ENCODE peak calls at places on chromosomes 3 and 15, in four cellular contexts. M is left lung, T is HCT116, S is H1. Q is an unnamed sample.

GRCh38 chr3:15266510-15267376 is 60.7 kb downstream of the CAPN7 start:
- DNase-seq in S (no peak), M (no peak), T (no peak), Q (no peak)

GRCh38 chr3:70554170-70554569 is 241.7 kb upstream of the MDFIC2 start:
- DNase-seq in S (no peak), T (no peak), M (no peak), Q (no peak)

GRCh38 chr3:191105418-191105817 is 93.6 kb upstream of the OSTN start:
- DNase-seq in S (no peak), M (no peak), T (no peak), Q (no peak)

GRCh38 chr3:107633327-107634141 is 110.8 kb downstream of the BBX start:
- DNase-seq in T (no peak), S (no peak), M (no peak), Q (no peak)

GRCh38 chr3:113847664-113848461 is 9.3 kb downstream of the GRAMD1C start:
- DNase-seq in M (no peak), T (no peak), S (no peak), Q (no peak)

GRCh38 chr15:50940506-50940905 is 32.0 kb downstream of the AP4E1 start:
- DNase-seq in T (no peak), S (no peak), M (no peak), Q (no peak)

GRCh38 chr3:53571264-53571663 is 76.9 kb downstream of the CACNA1D start:
- DNase-seq in M (peak), T (no peak), S (no peak), Q (no peak)

GRCh38 chr3:123028233-123028828 is 768 bp upstream of the SEMA5B start:
- DNase-seq in S (no peak), T (peak), M (no peak), Q (no peak)

GRCh38 chr3:29324180-29324651 is 43.3 kb downstream of the RBMS3 start:
- DNase-seq in M (peak), T (no peak), S (no peak), Q (peak)

GRCh38 chr15:38996111-38996541 is 431.5 kb upstream of the RASGRP1 start:
- DNase-seq in M (no peak), T (no peak), S (no peak), Q (no peak)

GRCh38 chr3:13427662-13428603 is 7.8 kb upstream of the NUP210 start:
- DNase-seq in S (no peak), T (no peak), M (no peak), Q (no peak)

GRCh38 chr3:37671926-37672325 is 189.8 kb upstream of the CTDSPL start:
- DNase-seq in T (no peak), S (no peak), M (no peak), Q (no peak)

GRCh38 chr3:98613616-98614015 is 20.2 kb upstream of the CPOX start:
- DNase-seq in M (no peak), T (no peak), S (no peak), Q (no peak)

GRCh38 chr15:66854012-66854965 is 152.3 kb downstream of the SMAD6 start:
- DNase-seq in M (no peak), S (no peak), T (no peak), Q (no peak)

GRCh38 chr15:23397779-23398178 is 43.2 kb downstream of the GOLGA8S start:
- DNase-seq in S (no peak), T (no peak), M (no peak), Q (no peak)

GRCh38 chr3:45064512-45065372 is 38.6 kb downstream of the CLEC3B start:
- DNase-seq in M (peak), S (no peak), T (peak), Q (no peak)

GRCh38 chr15:41943543-41944312 is 28.6 kb downstream of the EHD4 start:
- DNase-seq in M (no peak), T (no peak), S (no peak), Q (no peak)

GRCh38 chr3:148992027-148992634 is 791 bp downstream of the GYG1 start:
- DNase-seq in T (no peak), M (peak), S (no peak), Q (peak)

GRCh38 chr15:51223771-51224229 is 114.6 kb downstream of the CYP19A1 start:
- DNase-seq in M (no peak), S (no peak), T (peak), Q (no peak)

GRCh38 chr3:188296761-188297689 is 143.1 kb downstream of the LPP start:
- DNase-seq in S (no peak), M (peak), T (no peak), Q (no peak)

GRCh38 chr15:92159906-92160841 is 233.5 kb upstream of the ST8SIA2 start:
- DNase-seq in S (no peak), T (no peak), M (no peak), Q (no peak)

GRCh38 chr3:50825841-50826240 is 151.1 kb downstream of the DOCK3 start:
- DNase-seq in M (no peak), T (no peak), S (no peak), Q (no peak)

GRCh38 chr3:51295625-51296024 is 89.5 kb upstream of the MANF start:
- DNase-seq in T (no peak), M (no peak), S (no peak), Q (no peak)

GRCh38 chr3:22713936-22714335 is 489.2 kb upstream of the UBE2E2 start:
- DNase-seq in S (no peak), T (no peak), M (no peak), Q (no peak)

GRCh38 chr3:31978553-31978952 is 2.5 kb downstream of the OSBPL10 start:
- DNase-seq in T (no peak), S (no peak), M (no peak), Q (no peak)

GRCh38 chr3:53921296-53921695 is 29.6 kb upstream of the SELENOK start:
- DNase-seq in S (no peak), T (no peak), M (no peak), Q (no peak)

GRCh38 chr15:83209333-83209732 is 1.7 kb upstream of the HDGFL3 start:
- DNase-seq in T (no peak), M (no peak), S (no peak), Q (no peak)

GRCh38 chr3:186998937-186999368 is 68.6 kb downstream of the ST6GAL1 start:
- DNase-seq in T (no peak), M (no peak), S (peak), Q (no peak)

GRCh38 chr15:64455951-64456350 is 4.4 kb upstream of the ZNF609 start:
- DNase-seq in T (no peak), S (no peak), M (peak), Q (no peak)

GRCh38 chr15:73843787-73844186 is 29.6 kb upstream of the TBC1D21 start:
- DNase-seq in M (no peak), T (no peak), S (no peak), Q (no peak)

GRCh38 chr15:70261083-70261482 is 163.4 kb upstream of the TLE3 start:
- DNase-seq in S (no peak), M (no peak), T (no peak), Q (peak)

GRCh38 chr15:40282144-40282869 is 557 bp downstream of the ANKRD63 start:
- DNase-seq in T (no peak), S (no peak), M (no peak), Q (peak)

GRCh38 chr3:187952849-187953248 is 201.1 kb upstream of the LPP start:
- DNase-seq in S (no peak), M (no peak), T (no peak), Q (no peak)

GRCh38 chr15:57158997-57159668 is 217.2 kb upstream of the CGNL1 start:
- DNase-seq in S (no peak), T (no peak), M (no peak), Q (no peak)

GRCh38 chr3:45343947-45344346 is 44.4 kb upstream of the LARS2 start:
- DNase-seq in S (no peak), M (no peak), T (peak), Q (no peak)

GRCh38 chr3:188712257-188712924 is 459.4 kb upstream of the TPRG1 start:
- DNase-seq in T (no peak), M (no peak), S (no peak), Q (no peak)

DNA sequence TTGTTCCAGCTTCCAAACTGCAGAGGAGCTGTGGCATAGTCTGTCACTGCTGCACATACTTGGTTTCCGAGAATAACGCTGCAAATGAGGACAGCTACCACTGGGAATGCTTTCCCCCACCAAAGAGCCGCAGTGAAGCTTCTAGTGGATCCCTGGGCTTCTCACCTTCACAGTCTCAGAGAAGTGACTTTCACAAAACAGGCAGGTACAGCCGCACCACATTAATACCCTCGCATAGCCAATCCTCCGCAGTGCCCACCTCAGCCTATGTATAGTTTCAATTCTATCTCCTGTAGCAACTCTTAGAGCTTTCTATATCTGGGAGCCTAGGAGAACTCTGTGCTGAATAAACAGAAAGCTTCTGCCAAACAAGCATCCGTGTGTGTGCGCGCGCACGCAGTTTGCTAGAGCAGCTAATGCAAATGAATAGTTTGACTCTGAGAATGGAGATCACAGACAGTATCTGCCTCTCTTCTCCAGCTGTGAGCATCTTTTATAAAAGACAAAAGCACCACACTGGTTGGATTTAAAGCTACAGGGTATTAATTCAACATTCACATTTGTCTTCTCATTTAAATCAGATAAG is 81.9 kb upstream of the PLXND1 start:
- DNase-seq in M (peak), S (peak), T (no peak), Q (no peak)
- H3K27ac ChIP-seq in M (peak), S (peak), T (no peak), Q (peak)

GRCh38 chr15:80459380-80459779 is 55.2 kb downstream of the ARNT2 start:
- DNase-seq in S (no peak), M (no peak), T (no peak), Q (no peak)

GRCh38 chr15:80455051-80455648 is 51.0 kb downstream of the ARNT2 start:
- DNase-seq in T (no peak), M (no peak), S (no peak), Q (no peak)

GRCh38 chr15:80456517-80457497 is 52.6 kb downstream of the ARNT2 start:
- DNase-seq in T (no peak), S (no peak), M (no peak), Q (no peak)

GRCh38 chr15:80457896-80458295 is 53.7 kb downstream of the ARNT2 start:
- DNase-seq in M (no peak), T (no peak), S (no peak), Q (no peak)

DNA sequence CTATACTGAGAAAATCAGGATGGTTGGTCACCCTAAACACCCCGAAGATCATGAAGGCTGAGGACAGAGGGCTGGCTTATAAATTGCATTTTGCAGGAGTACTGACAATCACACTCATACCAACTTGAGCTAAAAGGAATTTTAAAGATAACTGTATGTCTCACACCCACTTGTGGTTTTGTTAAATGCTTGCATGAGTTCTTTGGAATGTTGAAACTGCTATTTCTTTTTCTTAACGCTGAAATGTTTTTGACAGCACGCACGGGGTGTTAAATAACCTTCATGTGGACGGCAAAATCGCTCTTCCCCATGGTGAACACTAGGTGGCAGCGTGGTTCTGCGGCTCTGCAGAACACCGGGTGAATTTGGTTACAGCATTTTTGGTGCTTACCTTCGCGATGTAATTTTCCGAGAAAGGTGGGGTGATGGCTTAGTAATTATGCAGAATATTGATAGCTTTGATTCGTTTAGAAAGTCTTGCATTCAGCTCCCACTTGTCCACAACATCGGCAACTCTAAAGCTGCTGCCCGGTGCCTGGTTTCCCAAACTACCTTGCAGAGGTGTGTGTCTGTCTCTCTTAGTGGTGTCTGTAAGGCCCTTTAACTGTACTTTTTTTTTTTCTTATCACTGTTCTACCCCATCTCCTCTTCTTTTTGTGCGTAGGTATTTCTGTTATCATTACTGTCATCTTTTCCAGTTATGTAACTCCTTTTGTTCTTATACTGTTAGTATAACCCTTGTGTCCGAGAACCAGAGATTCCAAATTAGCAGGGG is 51.7 kb downstream of the ARNT2 start:
- DNase-seq in M (peak), S (no peak), T (peak), Q (no peak)
- H3K4me3 ChIP-seq in M (no peak), S (no peak), T (no peak), Q (no peak)

DNA sequence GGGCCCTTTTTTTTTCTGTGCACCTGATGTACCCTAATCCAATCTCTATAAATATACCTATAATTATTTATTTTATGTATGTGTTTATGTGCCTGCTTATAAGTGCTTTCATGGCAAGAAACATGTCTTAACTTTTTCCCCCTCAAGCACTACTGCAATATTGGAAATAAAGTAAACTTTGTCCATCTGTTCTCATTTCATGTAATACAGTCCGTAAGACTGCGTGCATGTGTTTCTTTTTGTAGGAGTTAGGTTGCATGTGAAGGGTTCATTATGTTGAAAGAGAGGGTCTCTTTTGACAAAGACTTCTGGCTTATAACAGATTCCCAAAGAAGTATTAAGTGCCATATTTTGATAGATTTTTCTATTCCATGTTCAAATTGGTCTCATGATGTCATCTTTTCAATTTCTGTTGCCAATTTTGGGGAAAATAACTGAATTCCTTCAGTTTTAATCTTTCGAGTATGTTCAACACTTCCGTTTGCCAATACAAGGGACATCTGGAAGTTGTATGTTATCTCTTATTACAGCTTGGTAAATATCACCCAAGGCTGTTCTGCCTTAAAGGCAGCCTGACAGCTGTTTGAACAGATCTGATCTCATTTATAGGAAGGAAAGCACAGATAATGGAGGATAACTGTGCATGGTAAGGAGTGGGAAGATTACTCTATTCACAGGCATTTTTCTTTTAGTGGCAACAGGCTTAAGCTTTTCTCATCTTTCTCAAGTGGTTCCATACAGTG is 273.2 kb upstream of the SGO1 start:
- DNase-seq in M (no peak), S (no peak), T (no peak), Q (no peak)
- H3K27ac ChIP-seq in M (no peak), S (no peak), T (no peak), Q (no peak)

DNA sequence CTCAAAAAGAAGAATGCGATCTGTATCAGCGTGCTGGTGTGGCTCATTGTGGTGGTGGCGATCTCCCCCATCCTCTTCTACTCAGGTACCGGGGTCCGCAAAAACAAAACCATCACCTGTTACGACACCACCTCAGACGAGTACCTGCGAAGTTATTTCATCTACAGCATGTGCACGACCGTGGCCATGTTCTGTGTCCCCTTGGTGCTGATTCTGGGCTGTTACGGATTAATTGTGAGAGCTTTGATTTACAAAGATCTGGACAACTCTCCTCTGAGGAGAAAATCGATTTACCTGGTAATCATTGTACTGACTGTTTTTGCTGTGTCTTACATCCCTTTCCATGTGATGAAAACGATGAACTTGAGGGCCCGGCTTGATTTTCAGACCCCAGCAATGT is 1.3 kb downstream of the P2RY1 start:
- DNase-seq in T (no peak), S (no peak), M (no peak), Q (no peak)
- H3K4me3 ChIP-seq in T (no peak), S (peak), M (peak), Q (peak)

GRCh38 chr3:150351398-150351797 is 56.7 kb upstream of the TSC22D2 start:
- DNase-seq in T (no peak), M (no peak), S (no peak), Q (no peak)
- H3K27ac ChIP-seq in T (no peak), M (no peak), S (no peak), Q (no peak)

GRCh38 chr3:150388468-150389418 is 19.4 kb upstream of the TSC22D2 start:
- DNase-seq in M (no peak), S (no peak), T (no peak), Q (no peak)

GRCh38 chr3:150379469-150379868 is 28.6 kb upstream of the TSC22D2 start:
- DNase-seq in M (no peak), S (no peak), T (no peak), Q (no peak)

GRCh38 chr3:150385296-150386242 is 22.5 kb upstream of the TSC22D2 start:
- DNase-seq in T (no peak), S (no peak), M (no peak), Q (no peak)

GRCh38 chr3:150384517-150385212 is 23.4 kb upstream of the TSC22D2 start:
- DNase-seq in T (no peak), S (no peak), M (peak), Q (peak)
- H3K4me3 ChIP-seq in T (no peak), S (no peak), M (no peak), Q (no peak)

GRCh38 chr15:49427369-49427768 is 4.3 kb downstream of the FGF7 start:
- DNase-seq in M (no peak), T (no peak), S (no peak), Q (no peak)
- H3K27ac ChIP-seq in M (peak), T (no peak), S (no peak), Q (no peak)

Q was measured in spleen.